ENCODE peak calls at places on chromosome 10, in four cellular contexts. H is tibial artery, R is right atrium auricular region, E is lower lobe of right lung. B is an unnamed sample.

GRCh38 chr10:110067960-110068770 is 60.4 kb downstream of the ADD3 start:
- DNase-seq in H (no peak), E (no peak), R (no peak), B (no peak)

GRCh38 chr10:90658791-90659190 is 199.0 kb downstream of the HTR7 start:
- DNase-seq in R (no peak), H (no peak), E (no peak), B (no peak)

GRCh38 chr10:47402681-47403301 is 18.7 kb upstream of the ZNF488 start:
- DNase-seq in R (peak; percentile 60), H (peak; percentile 72), E (peak; percentile 46), B (peak; percentile 79)

GRCh38 chr10:121899727-121900126 is 28.1 kb downstream of the ATE1 start:
- DNase-seq in H (no peak), R (no peak), E (no peak), B (no peak)

GRCh38 chr10:72253002-72253401 is 20.7 kb upstream of the DDIT4 start:
- DNase-seq in E (no peak), R (no peak), H (no peak), B (no peak)

GRCh38 chr10:35822316-35822715 is 180.2 kb upstream of the FZD8 start:
- DNase-seq in R (peak; percentile 92), E (peak; percentile 80), H (peak; percentile 99), B (no peak)

GRCh38 chr10:99756158-99756557 is 24.1 kb downstream of the CUTC start:
- DNase-seq in E (no peak), R (no peak), H (no peak), B (no peak)

GRCh38 chr10:72274213-72274729 is 547 bp downstream of the DDIT4 start:
- DNase-seq in R (no peak), H (no peak), E (peak; percentile 52), B (no peak)

GRCh38 chr10:133520193-133520738 is 6.9 kb upstream of the CYP2E1 start:
- DNase-seq in R (no peak), H (peak; percentile 79), E (peak; percentile 90), B (no peak)

GRCh38 chr10:132904169-132904813 is 38.1 kb downstream of the CFAP46 start:
- DNase-seq in E (peak; percentile 52), H (no peak), R (no peak), B (peak; percentile 39)

GRCh38 chr10:52312999-52313349 is 1.1 kb upstream of the DKK1 start:
- DNase-seq in H (no peak), R (no peak), E (no peak), B (no peak)

GRCh38 chr10:100760726-100761125 is 15.3 kb downstream of the PAX2 start:
- DNase-seq in E (no peak), H (no peak), R (no peak), B (no peak)

GRCh38 chr10:75018233-75018632 is 93.2 kb upstream of the SAMD8 start:
- DNase-seq in H (no peak), E (no peak), R (no peak), B (no peak)

GRCh38 chr10:62559481-62560206 is 185.5 kb downstream of the ZNF365 start:
- DNase-seq in H (no peak), R (no peak), E (no peak), B (no peak)

GRCh38 chr10:112491144-112491543 is 44.1 kb downstream of the VTI1A start:
- DNase-seq in E (no peak), H (no peak), R (no peak), B (no peak)

GRCh38 chr10:520402-520787 is 169.1 kb downstream of the DIP2C start:
- DNase-seq in H (peak; percentile 48), R (no peak), E (no peak), B (no peak)

GRCh38 chr10:112826018-112826697 is 123.9 kb upstream of the TCF7L2 start:
- DNase-seq in E (no peak), R (no peak), H (no peak), B (no peak)

GRCh38 chr10:122126763-122127659 is 138.0 kb downstream of the TACC2 start:
- DNase-seq in R (no peak), E (no peak), H (peak; percentile 75), B (no peak)

GRCh38 chr10:14163374-14164125 is 167.2 kb downstream of the FRMD4A start:
- DNase-seq in E (no peak), R (no peak), H (no peak), B (no peak)

GRCh38 chr10:58775960-58776574 is 263.4 kb downstream of the BICC1 start:
- DNase-seq in H (no peak), E (no peak), R (no peak), B (no peak)

GRCh38 chr10:9012312-9012711 is 957.8 kb downstream of the GATA3 start:
- DNase-seq in E (no peak), H (no peak), R (no peak), B (no peak)

GRCh38 chr10:91652364-91652763 is 19.5 kb upstream of the PPP1R3C start:
- DNase-seq in E (no peak), H (no peak), R (no peak), B (peak; percentile 88)

GRCh38 chr10:124245806-124246440 is 152.5 kb upstream of the CHST15 start:
- DNase-seq in H (peak; percentile 35), R (no peak), E (peak; percentile 39), B (no peak)

GRCh38 chr10:65341323-65341922 is 1584.4 kb upstream of the LRRTM3 start:
- DNase-seq in R (no peak), E (no peak), H (no peak), B (no peak)

GRCh38 chr10:124526621-124527267 is 65.1 kb downstream of the LHPP start:
- DNase-seq in R (no peak), H (no peak), E (peak; percentile 36), B (peak; percentile 40)

GRCh38 chr10:103557455-103557854 is 64.0 kb downstream of the NEURL1 start:
- DNase-seq in E (no peak), H (no peak), R (no peak), B (no peak)

GRCh38 chr10:85195596-85195995 is 867.2 kb downstream of the CCSER2 start:
- DNase-seq in H (no peak), E (no peak), R (no peak), B (no peak)

GRCh38 chr10:75195035-75195763 is 15.4 kb upstream of the VDAC2 start:
- DNase-seq in R (no peak), H (peak; percentile 3), E (no peak), B (no peak)

GRCh38 chr10:70694410-70695179 is 22.3 kb downstream of the ADAMTS14 start:
- DNase-seq in E (no peak), R (no peak), H (no peak), B (no peak)

GRCh38 chr10:104309980-104310978 is 28.0 kb downstream of the ITPRIP start:
- DNase-seq in H (peak; percentile 97), E (no peak), R (peak; percentile 88), B (no peak)

GRCh38 chr10:69650589-69651261 is 20.7 kb downstream of the FAM241B start:
- DNase-seq in H (no peak), R (no peak), E (no peak), B (no peak)

GRCh38 chr10:123896217-123896927 is 4.8 kb upstream of the CPXM2 start:
- DNase-seq in E (no peak), R (peak; percentile 49), H (no peak), B (no peak)

GRCh38 chr10:118508863-118509262 is 86.6 kb downstream of the PRLHR start:
- DNase-seq in H (no peak), E (no peak), R (no peak), B (no peak)

GRCh38 chr10:79055892-79056291 is 12.9 kb upstream of the ZMIZ1 start:
- DNase-seq in R (no peak), E (peak; percentile 17), H (peak; percentile 23), B (peak; percentile 19)
- H3K4me1 ChIP-seq in R (peaks cover 8% of the 10 kb centered on the region), E (peaks cover 45% of the 10 kb centered on the region), H (no peaks in the 10 kb centered on the region), B (peaks cover 7% of the 10 kb centered on the region)

GRCh38 chr10:19811517-19811916 is 4.7 kb upstream of the PLXDC2 start:
- DNase-seq in R (peak; percentile 73), H (peak; percentile 83), E (no peak), B (no peak)
- H3K27me3 ChIP-seq in R (no peaks in the 10 kb centered on the region), H (no peaks in the 10 kb centered on the region), E (no peaks in the 10 kb centered on the region), B (peaks cover 41% of the 10 kb centered on the region)

GRCh38 chr10:48518926-48519730 is 85.7 kb downstream of the ARHGAP22 start:
- DNase-seq in R (no peak), E (no peak), H (peak; percentile 37), B (no peak)

GRCh38 chr10:48519731-48520506 is 85.0 kb downstream of the ARHGAP22 start:
- DNase-seq in R (no peak), E (no peak), H (peak; percentile 13), B (peak; percentile 42)

GRCh38 chr10:48517482-48517881 is 87.4 kb downstream of the ARHGAP22 start:
- DNase-seq in R (no peak), E (no peak), H (no peak), B (peak; percentile 50)

GRCh38 chr10:48517911-48518321 is 87.0 kb downstream of the ARHGAP22 start:
- DNase-seq in E (no peak), R (no peak), H (no peak), B (no peak)

GRCh38 chr10:48518412-48518811 is 86.5 kb downstream of the ARHGAP22 start:
- DNase-seq in E (no peak), H (no peak), R (no peak), B (no peak)
- H3K4me1 ChIP-seq in E (peaks cover 7% of the 10 kb centered on the region), H (peaks cover 7% of the 10 kb centered on the region), R (peaks cover 8% of the 10 kb centered on the region), B (no peaks in the 10 kb centered on the region)

GRCh38 chr10:22346087-22346661 is 878 bp downstream of the SPAG6 start:
- DNase-seq in E (no peak), R (no peak), H (no peak), B (no peak)
- H3K27me3 ChIP-seq in E (peaks cover 82% of the 10 kb centered on the region), R (peaks cover 43% of the 10 kb centered on the region), H (peaks cover 66% of the 10 kb centered on the region), B (peaks cover 78% of the 10 kb centered on the region)

GRCh38 chr10:127979017-127979416 is 72.1 kb downstream of the PTPRE start:
- DNase-seq in H (no peak), R (no peak), E (no peak), B (no peak)

GRCh38 chr10:127978481-127978880 is 71.6 kb downstream of the PTPRE start:
- DNase-seq in R (no peak), H (no peak), E (no peak), B (no peak)

GRCh38 chr10:127976701-127977367 is 69.9 kb downstream of the PTPRE start:
- DNase-seq in H (no peak), E (no peak), R (no peak), B (no peak)

GRCh38 chr10:127976286-127976685 is 69.4 kb downstream of the PTPRE start:
- DNase-seq in R (no peak), H (no peak), E (no peak), B (no peak)

DNA sequence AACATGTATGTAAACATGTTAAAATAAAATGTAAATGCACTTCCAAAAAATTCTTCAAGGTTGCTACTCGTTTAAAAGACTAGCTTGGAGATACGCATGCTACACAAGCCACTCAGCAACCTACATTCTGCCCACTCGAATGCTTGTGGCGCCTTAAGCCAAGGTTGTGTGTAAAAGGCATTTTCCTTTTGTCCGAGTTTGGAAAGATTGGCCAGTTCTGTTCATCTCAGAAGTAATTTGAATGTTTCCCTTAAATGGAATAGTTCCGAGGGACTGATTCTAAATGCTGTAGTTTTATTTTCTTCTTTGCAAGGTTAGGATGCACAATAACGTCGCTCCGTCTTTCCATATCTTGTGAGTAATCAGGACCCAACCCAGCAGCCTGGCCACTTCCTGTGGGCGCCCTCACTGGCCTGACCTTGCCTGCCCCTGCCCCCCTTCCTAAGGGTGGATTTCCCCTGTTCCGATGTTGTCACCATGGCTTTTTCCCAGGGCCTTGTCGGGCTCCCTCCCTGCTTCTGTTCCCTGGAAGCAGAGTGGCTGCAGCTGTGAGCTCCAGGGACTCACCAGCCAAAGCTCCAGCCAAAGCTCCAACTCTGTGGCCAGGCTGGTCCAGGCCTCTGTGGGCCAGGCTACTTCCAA is 70.6 kb downstream of the PTPRE start:
- DNase-seq in E (peak; percentile 79), H (peak; percentile 85), R (peak; percentile 83), B (no peak)
- H3K4me1 ChIP-seq in E (peaks cover 49% of the 10 kb centered on the region), H (peaks cover 8% of the 10 kb centered on the region), R (peaks cover 42% of the 10 kb centered on the region), B (peaks cover 15% of the 10 kb centered on the region)

B was measured in RWPE2.